ENCODE peak calls at places on chromosomes 4 and X, in five cellular contexts. S, T, N, B and E are unnamed samples.

GRCh38 chr4:3442959-3443749 is 1.4 kb downstream of the HGFAC start:
- DNase-seq in T (no peak), N (peak; percentile 55), B (peak; percentile 53), S (peak; percentile 81), E (no peak)

GRCh38 chrX:41471786-41472185 is 24.6 kb downstream of the NYX start:
- DNase-seq in B (no peak), T (no peak), S (no peak), N (no peak), E (no peak)

GRCh38 chr4:143411527-143412480 is 75.1 kb downstream of the GAB1 start:
- DNase-seq in T (no peak), S (no peak), B (no peak), N (peak; percentile 42), E (no peak)

GRCh38 chrX:129772796-129773431 is 6.8 kb upstream of the SASH3 start:
- DNase-seq in B (no peak), T (no peak), N (no peak), S (no peak), E (no peak)

GRCh38 chr4:14196141-14196540 is 568.6 kb upstream of the BOD1L1 start:
- DNase-seq in S (peak; percentile 60), T (peak; percentile 23), N (peak; percentile 77), B (peak; percentile 27), E (peak; percentile 16)

GRCh38 chr4:27775156-27775555 is 914.5 kb downstream of the STIM2 start:
- DNase-seq in T (no peak), S (no peak), B (no peak), N (no peak), E (no peak)

GRCh38 chr4:143626134-143626859 is 74.2 kb downstream of the FREM3 start:
- DNase-seq in S (no peak), B (no peak), N (peak; percentile 82), T (peak; percentile 35), E (no peak)

GRCh38 chrX:1521459-1521956 is 15.5 kb downstream of the P2RY8 start:
- DNase-seq in S (no peak), B (no peak), N (no peak), T (no peak), E (no peak)

GRCh38 chr4:7893539-7893938 is 46.1 kb downstream of the AFAP1 start:
- DNase-seq in B (no peak), N (no peak), S (no peak), T (no peak), E (no peak)

GRCh38 chr4:45578874-45579273 is 545.0 kb downstream of the GABRG1 start:
- DNase-seq in T (no peak), S (no peak), B (no peak), N (no peak), E (no peak)

GRCh38 chr4:5852806-5853205 is 40.1 kb downstream of the CRMP1 start:
- DNase-seq in S (no peak), T (no peak), N (no peak), B (no peak), E (no peak)

GRCh38 chr4:154086247-154086646 is 297.4 kb upstream of the SFRP2 start:
- DNase-seq in N (no peak), T (no peak), B (peak; percentile 1), S (no peak), E (no peak)

GRCh38 chrX:48475295-48475694 is 704 bp upstream of the FTSJ1 start:
- DNase-seq in T (no peak), S (no peak), B (no peak), N (no peak), E (no peak)